ENCODE peak calls at places on chromosomes 5 and 9, in seven cellular contexts. V, W, B, R, C, A and T are unnamed samples.

GRCh38 chr9:99055384-99055783 is 49.5 kb upstream of the TGFBR1 start:
- DNase-seq in V (no peak), W (no peak), B (no peak), R (no peak), C (no peak), A (peak; percentile 45), T (peak; percentile 91)

GRCh38 chr9:117265253-117265652 is 149.6 kb downstream of the ASTN2 start:
- DNase-seq in V (no peak), W (peak; percentile 28), B (no peak), R (no peak), C (no peak), A (no peak), T (no peak)

GRCh38 chr9:19048966-19049871 is at the start of gene RRAGA:
- DNase-seq in V (peak; percentile 94), W (peak; percentile 95), B (peak; percentile 94), R (peak; percentile 98), C (peak; percentile 79), A (peak; percentile 98), T (peak; percentile 95)

GRCh38 chr5:145531038-145531734 is 304.0 kb downstream of the PRELID2 start:
- DNase-seq in V (peak; percentile 61), W (no peak), B (peak; percentile 10), R (no peak), C (no peak), A (peak; percentile 56), T (peak; percentile 75)

GRCh38 chr9:88106492-88106891 is 31.8 kb downstream of the SPATA31C2 start:
- DNase-seq in V (no peak), W (no peak), B (no peak), R (no peak), C (no peak), A (peak; percentile 67), T (no peak)

GRCh38 chr9:5622019-5622418 is 6.9 kb upstream of the RIC1 start:
- DNase-seq in V (no peak), W (no peak), B (no peak), R (no peak), C (no peak), A (peak; percentile 91), T (peak; percentile 72)

GRCh38 chr5:55438931-55439477 is 95.8 kb downstream of the PLPP1 start:
- DNase-seq in V (no peak), W (no peak), B (no peak), R (no peak), C (no peak), A (peak; percentile 58), T (no peak)

GRCh38 chr5:31854625-31855526 is 215.9 kb downstream of the PDZD2 start:
- DNase-seq in V (peak; percentile 53), W (peak; percentile 55), B (peak; percentile 42), R (peak; percentile 85), C (no peak), A (peak; percentile 18), T (no peak)

GRCh38 chr5:119752921-119753886 is 123.8 kb downstream of the FAM170A start:
- DNase-seq in V (no peak), W (no peak), B (no peak), R (peak; percentile 17), C (no peak), A (no peak), T (peak; percentile 54)

GRCh38 chr9:105911104-105911911 is 217.0 kb downstream of the TMEM38B start:
- DNase-seq in V (no peak), W (no peak), B (no peak), R (no peak), C (no peak), A (no peak), T (peak; percentile 40)